ENCODE peak calls at places on chromosomes 2 and 18, in five cellular contexts. J, Y, Q, F and S are unnamed samples.

GRCh38 chr2:111168528-111168929 is 47.8 kb downstream of the BCL2L11 start:
- DNase-seq in J (no peak), Y (peak), Q (peak), F (no peak), S (no peak)

GRCh38 chr2:238171575-238172187 is 12.9 kb downstream of the ERFE start:
- DNase-seq in J (no peak), Y (no peak), Q (no peak), F (no peak), S (no peak)

GRCh38 chr18:10901329-10901728 is 248.0 kb downstream of the PIEZO2 start:
- DNase-seq in J (no peak), Y (no peak), Q (no peak), F (peak), S (no peak)

GRCh38 chr2:224009605-224010330 is 29.3 kb downstream of the SERPINE2 start:
- DNase-seq in J (no peak), Y (no peak), Q (no peak), F (no peak), S (no peak)

GRCh38 chr2:219596954-219597551 is 604 bp upstream of the STK11IP start:
- DNase-seq in J (peak), Y (peak), Q (no peak), F (peak), S (peak)

GRCh38 chr2:210480079-210480478 is 3.5 kb upstream of the LANCL1 start:
- DNase-seq in J (no peak), Y (no peak), Q (no peak), F (no peak), S (peak)

GRCh38 chr2:85368921-85369320 is 14.4 kb downstream of the ELMOD3 start:
- DNase-seq in J (no peak), Y (no peak), Q (no peak), F (no peak), S (no peak)

GRCh38 chr2:66717491-66717890 is 282.6 kb downstream of the MEIS1 start:
- DNase-seq in J (no peak), Y (no peak), Q (no peak), F (no peak), S (no peak)

GRCh38 chr2:146652311-146652710 is 1192.5 kb upstream of the ACVR2A start:
- DNase-seq in J (no peak), Y (no peak), Q (no peak), F (no peak), S (no peak)

GRCh38 chr18:51668101-51668500 is 470.6 kb upstream of the MEX3C start:
- DNase-seq in J (peak), Y (peak), Q (no peak), F (peak), S (peak)

GRCh38 chr2:28469947-28470585 is 25.8 kb upstream of the PLB1 start:
- DNase-seq in J (no peak), Y (no peak), Q (no peak), F (no peak), S (peak)

GRCh38 chr2:180058993-180059392 is 51.9 kb upstream of the CWC22 start:
- DNase-seq in J (no peak), Y (no peak), Q (no peak), F (no peak), S (no peak)

GRCh38 chr2:61420986-61421546 is 49.8 kb downstream of the USP34 start:
- DNase-seq in J (no peak), Y (no peak), Q (no peak), F (no peak), S (no peak)

GRCh38 chr18:8946046-8946838 is 156.3 kb upstream of the NDUFV2 start:
- DNase-seq in J (no peak), Y (no peak), Q (no peak), F (no peak), S (no peak)

DNA sequence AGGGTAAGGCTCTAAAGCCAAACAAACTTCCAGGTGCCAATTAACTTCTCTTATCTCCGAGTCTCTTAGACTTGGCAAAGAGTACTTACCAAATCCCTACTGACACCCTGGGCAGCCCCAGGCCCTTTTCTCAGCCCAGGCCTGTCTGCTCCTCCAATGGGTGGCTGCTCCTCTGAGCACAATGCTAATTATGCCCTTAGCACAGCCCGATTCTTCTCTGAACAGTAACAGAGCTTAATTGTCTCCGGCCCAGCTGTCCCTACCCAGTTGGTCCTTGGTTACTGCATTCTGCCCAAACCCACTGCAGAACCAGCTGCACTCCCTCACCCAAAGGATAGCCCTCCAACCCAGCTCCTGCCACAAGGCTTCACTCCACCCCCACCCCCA is 110.3 kb downstream of the SMAD7 start:
- DNase-seq in J (no peak), Y (no peak), Q (no peak), F (no peak), S (no peak)
- TF ChIP-seq GABPA in J (no peak), Y (no peak), Q (no peak), F (no peak), S (no peak)

DNA sequence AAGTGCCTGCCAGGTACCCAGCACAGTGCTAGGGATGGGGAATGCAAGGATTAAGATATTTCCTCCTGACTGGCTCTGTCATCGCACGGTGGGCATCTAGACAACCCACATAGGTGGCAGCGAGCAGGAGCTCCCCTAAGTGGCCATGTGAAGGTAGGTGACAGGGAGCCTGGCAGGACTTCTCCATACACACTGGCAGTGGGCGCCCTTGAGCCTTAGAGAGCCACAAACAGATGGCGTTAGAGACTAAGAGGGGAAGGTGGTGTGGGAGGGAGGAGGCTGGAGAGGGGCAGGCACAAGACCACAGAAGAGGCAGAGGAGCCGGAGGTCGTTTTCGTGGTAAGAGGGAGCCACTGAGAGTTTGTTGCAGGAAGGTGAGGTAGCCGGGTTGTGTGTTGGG is 15.2 kb downstream of the PRELID3A start:
- DNase-seq in J (peak), Y (no peak), Q (no peak), F (peak), S (peak)
- TF ChIP-seq CTCF in J (no peak), Y (no peak), Q (no peak), F (peak), S (peak)

DNA sequence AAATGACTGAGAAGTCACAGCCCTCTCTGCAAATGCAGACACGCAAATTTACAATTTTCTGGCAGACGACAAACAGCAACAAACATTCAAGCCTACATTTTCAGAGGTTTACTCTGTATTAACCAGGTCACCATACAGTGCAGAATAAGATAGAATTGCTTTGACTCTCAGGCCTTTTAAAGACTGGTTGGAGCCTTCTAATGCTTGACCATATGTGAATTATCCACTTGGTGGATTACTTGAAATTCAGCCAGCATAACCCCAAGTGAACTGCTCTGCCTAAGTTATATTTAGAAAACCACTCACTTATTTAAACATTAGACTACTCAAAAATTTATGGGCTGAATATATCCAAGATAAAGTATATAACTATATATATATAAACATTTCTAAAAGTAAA is 280.9 kb upstream of the STON1 start:
- DNase-seq in J (no peak), Y (no peak), Q (no peak), F (no peak), S (no peak)
- TF ChIP-seq REST in J (no peak), Y (no peak), Q (no peak), F (no peak), S (no peak)

GRCh38 chr2:72149556-72150156 is 2.0 kb upstream of the CYP26B1 start:
- DNase-seq in J (peak), Y (no peak), Q (no peak), F (no peak), S (no peak)
- TF ChIP-seq GABPA in J (no peak), Y (no peak), Q (no peak), F (peak), S (no peak)

GRCh38 chr2:49988301-49988700 is 834.0 kb upstream of the FSHR start:
- DNase-seq in J (no peak), Y (no peak), Q (no peak), F (no peak), S (no peak)

GRCh38 chr2:49988816-49989215 is 834.5 kb upstream of the FSHR start:
- DNase-seq in J (no peak), Y (no peak), Q (no peak), F (no peak), S (no peak)
- TF ChIP-seq CTCF in J (no peak), Y (no peak), Q (no peak), F (no peak), S (no peak)

DNA sequence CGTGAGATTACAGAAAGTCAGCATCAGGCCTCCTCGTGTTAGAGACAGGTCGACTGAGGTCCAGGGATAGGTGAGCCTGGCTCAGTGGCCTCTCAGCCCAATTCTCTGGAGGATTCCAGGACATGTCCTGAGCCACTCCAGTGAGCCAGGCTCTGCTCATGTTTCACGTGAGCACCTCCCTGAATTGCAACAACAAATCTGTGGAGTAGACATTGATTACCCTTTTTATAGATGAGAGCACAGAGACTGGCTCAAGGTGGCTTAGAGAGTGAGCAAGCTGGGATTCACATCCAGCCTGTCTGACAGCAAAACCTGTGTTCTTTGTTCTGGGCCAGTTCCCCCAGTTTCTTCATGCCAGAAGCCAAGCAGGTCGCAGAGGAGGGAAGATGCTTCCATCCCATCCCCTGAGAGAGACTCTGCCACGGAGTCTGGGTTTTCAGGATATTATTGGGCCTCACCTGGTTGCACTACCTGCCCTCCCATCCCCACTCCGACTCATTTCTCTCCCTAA is 46.4 kb downstream of the HS1BP3 start:
- DNase-seq in J (no peak), Y (no peak), Q (no peak), F (no peak), S (no peak)
- TF ChIP-seq REST in J (no peak), Y (no peak), Q (no peak), F (no peak), S (no peak)

GRCh38 chr2:173185437-173185836 is 109.8 kb downstream of the MAP3K20 start:
- DNase-seq in J (no peak), Y (no peak), Q (no peak), F (no peak), S (no peak)

GRCh38 chr2:173184031-173185004 is 108.7 kb downstream of the MAP3K20 start:
- DNase-seq in J (peak), Y (no peak), Q (no peak), F (no peak), S (no peak)

GRCh38 chr2:173192071-173192470 is 116.4 kb downstream of the MAP3K20 start:
- DNase-seq in J (no peak), Y (no peak), Q (no peak), F (no peak), S (no peak)

GRCh38 chr2:173191601-173192000 is 116.0 kb downstream of the MAP3K20 start:
- DNase-seq in J (no peak), Y (no peak), Q (no peak), F (no peak), S (no peak)

DNA sequence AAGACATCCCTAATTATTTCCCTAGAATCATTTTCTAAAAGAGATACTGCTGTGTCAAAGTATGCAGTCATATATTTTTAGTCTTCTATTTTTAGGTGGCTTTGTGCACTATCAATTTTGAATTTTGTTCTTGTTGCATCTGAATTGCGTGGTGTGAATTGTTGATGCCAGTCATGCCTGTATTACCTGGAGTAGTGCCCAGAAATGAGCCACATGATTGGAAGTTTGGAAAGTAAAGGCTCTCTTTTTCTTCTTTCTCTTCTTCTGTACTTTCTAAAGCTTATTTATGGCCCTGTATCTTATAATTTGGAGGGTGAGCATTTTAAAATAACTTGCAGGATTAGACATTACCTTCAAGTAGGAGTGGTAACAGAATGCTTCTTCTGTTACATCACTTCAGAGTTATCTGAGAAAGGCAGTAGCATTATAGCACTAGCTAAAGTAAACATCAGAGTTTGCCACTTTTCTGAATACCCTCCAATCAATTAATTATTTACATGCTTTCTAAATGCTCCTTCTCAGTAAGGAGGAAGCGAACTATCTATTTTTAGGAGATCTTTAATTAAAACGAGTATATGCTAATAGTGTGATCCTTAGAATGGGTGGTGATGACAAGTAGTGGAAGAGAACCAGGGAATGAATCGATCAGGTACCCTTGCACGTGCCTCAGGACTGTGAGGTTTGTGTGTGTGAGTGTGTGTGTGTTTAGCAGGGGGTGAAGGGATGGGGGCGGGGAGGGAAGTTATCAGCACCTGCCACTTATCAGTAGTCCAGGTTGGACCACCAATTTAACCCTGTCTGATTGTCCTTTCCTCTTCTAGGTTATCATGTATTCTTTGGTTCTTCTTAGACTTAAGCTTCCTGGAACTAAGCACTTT is 112.5 kb downstream of the MAP3K20 start:
- DNase-seq in J (no peak), Y (no peak), Q (no peak), F (no peak), S (no peak)
- TF ChIP-seq GABPA in J (no peak), Y (no peak), Q (no peak), F (no peak), S (no peak)

DNA sequence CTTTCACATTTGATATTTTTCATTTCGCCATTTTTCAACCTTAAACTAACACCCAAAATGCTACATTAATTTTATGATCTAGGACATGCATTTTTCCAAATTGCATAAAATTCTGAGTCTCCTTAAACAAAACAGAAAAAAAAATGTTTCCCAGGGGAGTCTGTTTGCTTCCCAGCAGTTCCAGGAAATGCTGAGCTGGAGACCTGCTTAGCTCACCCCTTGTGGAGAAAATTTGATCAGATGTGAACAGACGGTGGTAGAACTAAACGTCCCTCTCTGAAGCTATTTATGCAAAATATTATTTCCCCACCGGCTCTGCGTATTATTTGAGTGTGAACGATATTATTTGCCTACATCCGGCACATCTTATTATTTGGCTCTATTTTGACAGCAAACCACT is 74.9 kb upstream of the AGAP1 start:
- DNase-seq in J (no peak), Y (no peak), Q (no peak), F (no peak), S (no peak)
- TF ChIP-seq CTCF in J (no peak), Y (no peak), Q (no peak), F (no peak), S (no peak)